ENCODE peak calls at places on chromosomes 4 and X, in seven cellular contexts. R is heart left ventricle, D is GM12878, X is PC-3, Z is right lobe of liver, U is neural progenitor cell, V is lower lobe of right lung. M is an unnamed sample.
A peak's percentile ranks its signal among the peaks of the same experiment; 100 is the strongest.

GRCh38 chr4:157185363-157185762 is 35.2 kb upstream of the GRIA2 start:
- DNase-seq in V (no peak), X (no peak), Z (no peak), D (no peak), U (no peak), R (no peak), M (no peak)

GRCh38 chr4:104747635-104748034 is 252.9 kb upstream of the CXXC4 start:
- DNase-seq in R (no peak), D (no peak), V (no peak), X (peak; percentile 75), U (no peak), Z (no peak), M (no peak)

GRCh38 chrX:132741706-132742105 is 216.7 kb downstream of the HS6ST2 start:
- DNase-seq in U (no peak), R (no peak), D (no peak), V (no peak), Z (no peak), X (peak; percentile 67), M (no peak)

GRCh38 chr4:114561590-114561989 is 37.0 kb upstream of the UGT8 start:
- DNase-seq in R (no peak), Z (no peak), V (no peak), U (no peak), X (no peak), D (no peak), M (no peak)

GRCh38 chrX:40157228-40158035 is 59.7 kb upstream of the BCOR start:
- DNase-seq in X (no peak), Z (peak; percentile 35), V (no peak), U (peak; percentile 28), D (no peak), R (no peak), M (no peak)

GRCh38 chrX:18895157-18895952 is 88.6 kb downstream of the PHKA2 start:
- DNase-seq in R (peak; percentile 38), D (no peak), V (peak; percentile 51), X (no peak), U (no peak), Z (no peak), M (no peak)

GRCh38 chr4:20487852-20488251 is 212.4 kb upstream of the PACRGL start:
- DNase-seq in D (no peak), X (peak; percentile 47), Z (no peak), V (no peak), R (no peak), U (peak; percentile 29), M (no peak)

GRCh38 chr4:174358823-174359222 is 75.1 kb downstream of the CEP44 start:
- DNase-seq in U (no peak), Z (no peak), V (no peak), R (no peak), D (peak; percentile 40), X (peak; percentile 83), M (no peak)

GRCh38 chrX:71178908-71179307 is 34.3 kb downstream of the NLGN3 start:
- DNase-seq in U (peak; percentile 68), V (peak; percentile 47), D (peak; percentile 31), X (peak; percentile 76), Z (no peak), R (peak; percentile 30), M (no peak)

GRCh38 chr4:16119981-16120380 is 36.2 kb upstream of the PROM1 start:
- DNase-seq in U (no peak), V (no peak), Z (no peak), D (no peak), X (no peak), R (no peak), M (no peak)

GRCh38 chr4:153472122-153473037 is 6.2 kb downstream of the TMEM131L start:
- DNase-seq in V (no peak), Z (no peak), U (no peak), R (no peak), X (no peak), D (peak; percentile 81), M (no peak)

GRCh38 chr4:125314676-125315570 is at the start of gene FAT4:
- DNase-seq in V (peak; percentile 93), Z (peak; percentile 99), R (peak; percentile 98), U (peak; percentile 95), X (peak; percentile 85), D (no peak), M (peak; percentile 70)

GRCh38 chr4:8192748-8193738 is 6.0 kb upstream of the SH3TC1 start:
- DNase-seq in R (no peak), U (no peak), V (peak; percentile 71), X (peak; percentile 69), D (peak; percentile 78), Z (peak; percentile 61), M (peak; percentile 90)
- TF ChIP-seq CTCF in R (peak; percentile 38), U (peak; percentile 7), V (peak; percentile 26), X (peak; percentile 54), D (peak; percentile 48), Z (peak; percentile 46), M (no peak)

GRCh38 chr4:139975830-139976272 is 178.1 kb downstream of the MAML3 start:
- DNase-seq in V (no peak), U (no peak), D (no peak), R (no peak), Z (no peak), X (peak; percentile 47), M (no peak)
- H3K4me1 ChIP-seq in V (peaks cover 55% of the 10 kb centered on the region), U (peaks cover 10% of the 10 kb centered on the region), D (peaks cover 46% of the 10 kb centered on the region), R (peaks cover 20% of the 10 kb centered on the region), Z (peaks cover 5% of the 10 kb centered on the region), X (peaks cover 6% of the 10 kb centered on the region), M (peaks cover 5% of the 10 kb centered on the region)

GRCh38 chrX:50081282-50081955 is 119.4 kb downstream of the AKAP4 start:
- DNase-seq in U (peak; percentile 50), R (no peak), Z (peak; percentile 66), D (no peak), V (peak; percentile 62), X (peak; percentile 46), M (peak; percentile 45)
- TF ChIP-seq CTCF in U (peak; percentile 53), R (peak; percentile 20), Z (peak; percentile 42), D (peak; percentile 29), V (peak; percentile 31), X (peak; percentile 66), M (no peak)

GRCh38 chr4:184348311-184349233 is 125.8 kb downstream of the IRF2 start:
- DNase-seq in X (no peak), R (no peak), Z (peak; percentile 84), U (no peak), D (peak; percentile 32), V (no peak), M (peak; percentile 88)

GRCh38 chr4:184349283-184350039 is 124.9 kb downstream of the IRF2 start:
- DNase-seq in U (no peak), R (no peak), Z (peak; percentile 60), X (no peak), D (no peak), V (no peak), M (peak; percentile 56)

GRCh38 chr4:184344899-184345572 is 127.4 kb upstream of the ENPP6 start:
- DNase-seq in D (no peak), Z (peak; percentile 65), V (no peak), X (no peak), R (no peak), U (no peak), M (no peak)

GRCh38 chr4:184345573-184345922 is 127.9 kb upstream of the ENPP6 start:
- DNase-seq in U (no peak), X (no peak), R (peak; percentile 61), D (no peak), Z (peak; percentile 75), V (no peak), M (no peak)

DNA sequence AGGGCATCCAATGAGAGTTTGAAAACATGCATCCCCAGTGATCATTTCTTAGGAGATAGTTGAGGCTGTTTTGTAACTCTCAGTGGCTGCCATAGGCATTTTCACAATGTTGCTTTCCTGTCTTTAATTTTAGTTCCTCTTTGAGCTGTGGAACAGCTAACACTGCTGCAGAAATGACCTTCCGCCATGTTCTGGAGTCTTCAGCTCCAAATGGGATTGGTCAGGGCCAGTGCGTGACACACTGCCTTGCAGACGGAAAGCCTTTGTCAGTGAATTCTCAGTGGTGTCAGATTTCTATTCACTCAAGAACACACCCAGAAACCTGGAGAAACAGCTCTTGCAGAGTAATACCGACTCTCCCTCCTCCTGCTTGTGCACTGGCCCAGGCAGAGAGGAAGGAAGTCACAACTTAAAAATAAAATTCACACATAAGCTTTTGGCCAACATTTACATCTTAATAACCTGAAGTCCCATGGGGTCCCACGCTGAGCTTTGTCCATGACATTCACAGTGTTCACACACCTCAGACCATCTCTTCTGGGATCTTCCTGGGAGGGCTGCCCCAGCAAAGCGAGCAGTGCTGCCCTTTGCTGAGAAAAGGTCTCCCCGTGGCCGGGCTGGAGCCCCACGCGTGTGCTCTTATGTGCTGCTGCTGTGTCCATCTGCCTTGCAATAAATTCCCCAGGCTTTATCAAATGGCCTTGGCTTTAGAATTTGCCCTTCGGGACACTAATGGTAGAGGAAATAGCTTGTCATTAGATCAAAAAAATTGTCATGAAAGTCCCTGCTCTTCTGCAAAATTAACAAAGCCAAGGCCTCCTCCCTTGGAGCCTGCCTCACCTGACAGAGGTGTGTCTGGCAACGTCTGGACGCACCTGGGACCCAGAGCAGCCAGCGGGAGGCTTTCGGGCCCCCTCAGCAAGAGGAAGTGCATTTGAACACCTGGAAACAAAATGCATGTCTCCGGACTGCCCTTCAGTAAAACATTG is 126.8 kb downstream of the IRF2 start:
- DNase-seq in D (peak; percentile 97), Z (peak; percentile 69), U (peak; percentile 89), X (peak; percentile 68), V (peak; percentile 74), R (peak; percentile 56), M (peak; percentile 66)
- H3K4me1 ChIP-seq in D (peaks cover 63% of the 10 kb centered on the region), Z (peaks cover 55% of the 10 kb centered on the region), U (peaks cover 7% of the 10 kb centered on the region), X (peaks cover 17% of the 10 kb centered on the region), V (peaks cover 55% of the 10 kb centered on the region), R (peaks cover 47% of the 10 kb centered on the region), M (peaks cover 45% of the 10 kb centered on the region)

GRCh38 chr4:60743654-60744053 is 456.5 kb upstream of the ADGRL3 start:
- DNase-seq in U (no peak), D (no peak), V (no peak), X (no peak), Z (no peak), R (no peak), M (no peak)

GRCh38 chr4:60746172-60746571 is 454.0 kb upstream of the ADGRL3 start:
- DNase-seq in R (no peak), Z (no peak), U (no peak), V (no peak), D (no peak), X (no peak), M (no peak)

GRCh38 chr4:60744767-60745166 is 455.4 kb upstream of the ADGRL3 start:
- DNase-seq in U (peak; percentile 29), V (no peak), X (peak; percentile 54), Z (no peak), D (no peak), R (no peak), M (no peak)
- TF ChIP-seq CTCF in U (peak; percentile 34), V (no peak), X (peak; percentile 56), Z (no peak), D (no peak), R (no peak), M (no peak)

GRCh38 chr4:7759221-7759620 is 180.4 kb downstream of the AFAP1 start:
- DNase-seq in R (no peak), V (peak; percentile 63), Z (no peak), U (no peak), X (no peak), D (no peak), M (no peak)
- H3K4me1 ChIP-seq in R (peaks cover 11% of the 10 kb centered on the region), V (peaks cover 15% of the 10 kb centered on the region), Z (no peaks in the 10 kb centered on the region), U (peaks cover 16% of the 10 kb centered on the region), X (peaks cover 6% of the 10 kb centered on the region), D (peaks cover 4% of the 10 kb centered on the region), M (no peaks in the 10 kb centered on the region)